ENCODE peak calls at places on chromosomes 13 and 19, in seven cellular contexts. M, J, E, U, T, Y and K are unnamed samples.

GRCh38 chr19:57280913-57281425 is 684 bp downstream of the ZNF460 start:
- DNase-seq in Y (no peak), J (no peak), T (no peak), M (peak), E (peak), U (peak), K (no peak)

GRCh38 chr19:5436101-5436947 is 18.9 kb upstream of the ZNRF4 start:
- DNase-seq in T (peak), Y (no peak), M (peak), J (peak), E (peak), U (peak), K (no peak)

GRCh38 chr19:54561840-54562239 is 11.8 kb upstream of the LILRA2 start:
- DNase-seq in M (no peak), T (no peak), J (no peak), E (no peak), U (no peak), Y (no peak), K (no peak)

GRCh38 chr19:41399525-41399924 is 1.9 kb downstream of the BCKDHA start:
- DNase-seq in J (no peak), M (no peak), E (no peak), T (no peak), U (no peak), Y (no peak), K (no peak)

GRCh38 chr13:51275101-51275500 is 52.9 kb downstream of the FAM124A start:
- DNase-seq in T (no peak), M (no peak), J (no peak), E (no peak), U (no peak), Y (no peak), K (no peak)

GRCh38 chr13:112567161-112567862 is 20.6 kb downstream of the TUBGCP3 start:
- DNase-seq in J (no peak), U (no peak), Y (no peak), M (no peak), E (no peak), T (peak), K (no peak)

GRCh38 chr13:111006508-111007031 is 91.7 kb upstream of the ANKRD10 start:
- DNase-seq in Y (no peak), E (no peak), T (peak), M (no peak), J (no peak), U (peak), K (no peak)

GRCh38 chr19:8673281-8673891 is 25.2 kb downstream of the ACTL9 start:
- DNase-seq in Y (no peak), T (no peak), U (no peak), J (no peak), M (no peak), E (no peak), K (no peak)

GRCh38 chr13:94947965-94948371 is 235.6 kb upstream of the SOX21 start:
- DNase-seq in T (peak), E (no peak), M (no peak), Y (no peak), U (no peak), J (no peak), K (no peak)

GRCh38 chr13:26508885-26509284 is 48.6 kb upstream of the WASF3 start:
- DNase-seq in U (peak), E (no peak), T (peak), M (no peak), J (no peak), Y (no peak), K (no peak)

GRCh38 chr13:19057588-19058340 is 123.9 kb downstream of the TUBA3C start:
- DNase-seq in T (no peak), J (no peak), E (no peak), M (no peak), Y (no peak), U (no peak), K (no peak)

GRCh38 chr13:75194717-75195116 is 287.3 kb downstream of the TBC1D4 start:
- DNase-seq in J (no peak), E (no peak), T (no peak), M (no peak), Y (no peak), U (no peak), K (no peak)

GRCh38 chr13:27171244-27171829 is at the start of gene USP12:
- DNase-seq in Y (peak), M (peak), J (no peak), T (no peak), U (no peak), E (peak), K (no peak)

GRCh38 chr13:54029226-54029625 is 1000.6 kb downstream of the OLFM4 start:
- DNase-seq in M (no peak), E (no peak), J (no peak), T (peak), Y (no peak), U (no peak), K (no peak)

GRCh38 chr13:34943675-34944634 is 1.9 kb downstream of the NBEA start:
- DNase-seq in M (no peak), Y (no peak), U (no peak), J (no peak), T (no peak), E (no peak), K (no peak)

GRCh38 chr13:34466301-34466700 is 475.8 kb upstream of the NBEA start:
- DNase-seq in E (no peak), T (no peak), U (no peak), Y (no peak), M (no peak), J (no peak), K (no peak)

GRCh38 chr13:54486421-54487166 is 1458.0 kb downstream of the OLFM4 start:
- DNase-seq in U (no peak), T (no peak), Y (no peak), E (no peak), M (no peak), J (no peak), K (no peak)

GRCh38 chr13:24307211-24308067 is 1.9 kb upstream of the C1QTNF9 start:
- DNase-seq in J (no peak), U (no peak), Y (no peak), M (no peak), T (no peak), E (no peak), K (peak)

GRCh38 chr13:39765801-39766463 is 110.5 kb downstream of the COG6 start:
- DNase-seq in E (no peak), T (peak), U (peak), M (no peak), J (no peak), Y (peak), K (no peak)

GRCh38 chr19:50357178-50358100 is 8.0 kb downstream of the NAPSA start:
- DNase-seq in E (peak), J (peak), Y (peak), M (peak), T (peak), U (peak), K (peak)

GRCh38 chr19:8324186-8325050 is 3.1 kb downstream of the RPS28 start:
- DNase-seq in E (no peak), T (no peak), Y (no peak), M (no peak), U (no peak), J (no peak), K (no peak)

GRCh38 chr19:12891553-12892021 is 627 bp downstream of the GCDH start:
- DNase-seq in Y (no peak), U (no peak), M (no peak), E (no peak), T (no peak), J (no peak), K (peak)

GRCh38 chr19:21135433-21135832 is 6.4 kb upstream of the ZNF431 start:
- DNase-seq in J (no peak), M (no peak), E (no peak), Y (no peak), T (no peak), U (no peak), K (no peak)

GRCh38 chr13:71137106-71137505 is 729.9 kb downstream of the DACH1 start:
- DNase-seq in E (no peak), Y (no peak), M (no peak), T (no peak), U (no peak), J (no peak), K (no peak)

GRCh38 chr19:35116085-35116801 is 620 bp downstream of the FXYD3 start:
- DNase-seq in J (no peak), Y (no peak), M (no peak), T (no peak), E (no peak), U (no peak), K (no peak)

GRCh38 chr19:48484247-48484893 is 15.2 kb downstream of the CYTH2 start:
- DNase-seq in M (no peak), U (no peak), E (no peak), Y (no peak), J (no peak), T (no peak), K (no peak)

GRCh38 chr19:28234637-28235036 is 978.3 kb downstream of the UQCRFS1 start:
- DNase-seq in Y (no peak), T (peak), U (no peak), J (no peak), M (peak), E (no peak), K (no peak)

GRCh38 chr19:510606-511100 is 3.4 kb downstream of the TPGS1 start:
- DNase-seq in U (peak), E (peak), J (peak), M (peak), T (peak), Y (peak), K (peak)

GRCh38 chr13:44302948-44303575 is 70.6 kb upstream of the SERP2 start:
- DNase-seq in J (no peak), E (no peak), T (peak), M (no peak), U (no peak), Y (no peak), K (no peak)

GRCh38 chr19:30326076-30326710 is 46.0 kb upstream of the ZNF536 start:
- DNase-seq in Y (no peak), E (no peak), J (no peak), T (no peak), U (no peak), M (no peak), K (no peak)

GRCh38 chr13:112980441-112980840 is 11.4 kb downstream of the MCF2L start:
- DNase-seq in E (no peak), U (no peak), M (no peak), T (no peak), J (no peak), Y (no peak), K (no peak)

GRCh38 chr13:75566658-75567057 is 17.1 kb downstream of the UCHL3 start:
- DNase-seq in J (no peak), E (no peak), M (no peak), U (peak), Y (no peak), T (peak), K (peak)

GRCh38 chr13:97975280-97975850 is 21.9 kb downstream of the IPO5 start:
- DNase-seq in U (no peak), J (no peak), M (no peak), T (no peak), Y (no peak), E (no peak), K (no peak)

GRCh38 chr19:8094336-8094735 is 41.8 kb downstream of the CCL25 start:
- DNase-seq in U (no peak), E (no peak), J (no peak), M (no peak), Y (no peak), T (no peak), K (no peak)

GRCh38 chr19:29248332-29248844 is 35.4 kb upstream of the UQCRFS1 start:
- DNase-seq in E (no peak), U (no peak), T (no peak), J (no peak), M (no peak), Y (no peak), K (no peak)